ENCODE peak calls at places on chromosomes 12 and 14, in six cellular contexts. J is heart right ventricle, B is upper lobe of right lung, R is neural progenitor cell, C is GM23248, O is SK-N-SH. Q is an unnamed sample.

GRCh38 chr12:115375188-115375991 is 691.4 kb upstream of the TBX3 start:
- DNase-seq in J (no peak), B (no peak), R (no peak), C (peak; percentile 75), O (no peak), Q (peak; percentile 71)

GRCh38 chr12:49091836-49092085 is 2.8 kb downstream of the DHH start:
- DNase-seq in J (no peak), B (no peak), R (no peak), C (no peak), O (no peak), Q (no peak)

GRCh38 chr12:81296556-81297305 is 218.9 kb downstream of the ACSS3 start:
- DNase-seq in J (no peak), B (no peak), R (no peak), C (peak; percentile 56), O (no peak), Q (peak; percentile 44)

GRCh38 chr14:29821665-29822429 is 105.8 kb downstream of the PRKD1 start:
- DNase-seq in J (no peak), B (no peak), R (no peak), C (no peak), O (no peak), Q (no peak)

GRCh38 chr12:102461501-102461900 is 18.9 kb downstream of the IGF1 start:
- DNase-seq in J (no peak), B (no peak), R (no peak), C (no peak), O (no peak), Q (no peak)

GRCh38 chr14:97539389-97539786 is 742.2 kb downstream of the VRK1 start:
- DNase-seq in J (no peak), B (no peak), R (no peak), C (no peak), O (no peak), Q (no peak)

GRCh38 chr12:49550853-49551252 is 12.0 kb downstream of the KCNH3 start:
- DNase-seq in J (no peak), B (no peak), R (no peak), C (no peak), O (peak; percentile 16), Q (no peak)

GRCh38 chr14:58298880-58299664 is 717 bp downstream of the ARID4A start:
- DNase-seq in J (peak; percentile 42), B (peak; percentile 74), R (peak; percentile 69), C (peak; percentile 55), O (peak; percentile 78), Q (peak; percentile 44)

GRCh38 chr14:101480747-101481530 is 80.4 kb upstream of the DIO3 start:
- DNase-seq in J (no peak), B (peak; percentile 58), R (no peak), C (no peak), O (no peak), Q (peak; percentile 70)

GRCh38 chr12:4819654-4820053 is 90.1 kb upstream of the KCNA1 start:
- DNase-seq in J (no peak), B (no peak), R (no peak), C (peak; percentile 82), O (no peak), Q (no peak)

GRCh38 chr12:108980831-108981618 is 39.8 kb downstream of the SVOP start:
- DNase-seq in J (peak; percentile 22), B (no peak), R (no peak), C (peak; percentile 50), O (no peak), Q (peak; percentile 89)

GRCh38 chr14:35155962-35156361 is 33.6 kb downstream of the PRORP start:
- DNase-seq in J (no peak), B (no peak), R (no peak), C (peak; percentile 40), O (peak; percentile 21), Q (peak; percentile 65)

GRCh38 chr12:122275459-122275858 is 9.2 kb upstream of the VPS33A start:
- DNase-seq in J (no peak), B (no peak), R (no peak), C (no peak), O (no peak), Q (no peak)

GRCh38 chr12:122282066-122282465 is 15.8 kb upstream of the VPS33A start:
- DNase-seq in J (no peak), B (no peak), R (peak; percentile 48), C (peak; percentile 84), O (no peak), Q (no peak)

GRCh38 chr12:122276242-122276641 is 9.9 kb upstream of the VPS33A start:
- DNase-seq in J (no peak), B (no peak), R (no peak), C (no peak), O (no peak), Q (no peak)
- H3K4me1 ChIP-seq in J (no peaks in the 10 kb centered on the region), B (no peaks in the 10 kb centered on the region), R (no peaks in the 10 kb centered on the region), C (no peaks in the 10 kb centered on the region), O (no peaks in the 10 kb centered on the region), Q (peaks cover 10% of the 10 kb centered on the region)

GRCh38 chr12:3511760-3512159 is 20.8 kb downstream of the PRMT8 start:
- DNase-seq in J (no peak), B (no peak), R (no peak), C (no peak), O (no peak), Q (no peak)
- H3K27me3 ChIP-seq in J (no peaks in the 10 kb centered on the region), B (peaks cover 10% of the 10 kb centered on the region), R (no peaks in the 10 kb centered on the region), C (peaks cover 28% of the 10 kb centered on the region), O (no peaks in the 10 kb centered on the region), Q (no peaks in the 10 kb centered on the region)

GRCh38 chr12:118835911-118836310 is 145.4 kb upstream of the SRRM4 start:
- DNase-seq in J (no peak), B (no peak), R (no peak), C (no peak), O (no peak), Q (no peak)

GRCh38 chr12:118827047-118827446 is 154.3 kb upstream of the SRRM4 start:
- DNase-seq in J (no peak), B (no peak), R (no peak), C (no peak), O (no peak), Q (no peak)

GRCh38 chr12:118830251-118830650 is 151.1 kb upstream of the SRRM4 start:
- DNase-seq in J (no peak), B (no peak), R (no peak), C (no peak), O (no peak), Q (no peak)
- H3K4me1 ChIP-seq in J (no peaks in the 10 kb centered on the region), B (no peaks in the 10 kb centered on the region), R (no peaks in the 10 kb centered on the region), C (no peaks in the 10 kb centered on the region), O (no peaks in the 10 kb centered on the region), Q (no peaks in the 10 kb centered on the region)

DNA sequence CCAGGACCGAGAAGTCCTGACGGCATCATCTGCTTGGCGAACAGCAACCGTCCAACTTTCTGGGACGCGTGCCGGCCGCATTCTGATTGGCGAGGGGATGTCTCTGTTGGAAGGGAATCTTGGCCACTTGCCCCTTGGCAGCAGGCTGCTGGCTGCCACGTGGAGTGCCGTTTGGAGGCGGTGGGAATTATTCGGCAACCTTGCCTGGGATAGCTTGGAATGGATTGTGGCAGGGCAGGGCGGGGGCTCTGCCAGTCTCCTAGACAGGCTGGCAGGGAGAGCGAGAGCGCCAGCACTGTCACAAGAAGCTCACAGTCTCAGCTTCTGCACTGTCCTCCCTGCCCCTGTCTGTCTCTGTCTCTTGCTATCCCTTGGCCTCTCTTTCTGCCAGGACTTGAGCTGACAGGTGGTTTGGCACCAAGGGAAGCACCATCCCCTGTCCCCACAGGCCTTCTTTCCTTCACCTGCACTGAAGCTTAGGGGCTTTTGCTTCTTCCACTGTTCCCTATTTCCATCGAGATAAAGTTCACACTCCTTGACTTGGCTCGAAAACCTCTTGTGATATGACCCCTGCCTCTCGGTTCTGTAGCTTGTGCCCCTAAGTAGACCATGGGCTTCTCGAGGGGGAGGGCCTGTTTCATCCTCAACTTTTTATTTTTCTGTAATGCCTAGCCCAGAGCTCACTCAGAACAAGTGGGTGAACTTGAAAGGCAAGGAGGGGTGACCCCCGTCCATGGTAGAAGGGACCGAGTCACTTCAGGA is 201.9 kb downstream of the PHETA1 start:
- DNase-seq in J (peak; percentile 68), B (no peak), R (no peak), C (no peak), O (no peak), Q (peak; percentile 52)
- H3K27me3 ChIP-seq in J (no peaks in the 10 kb centered on the region), B (peaks cover 11% of the 10 kb centered on the region), R (no peaks in the 10 kb centered on the region), C (peaks cover 8% of the 10 kb centered on the region), O (no peaks in the 10 kb centered on the region), Q (no peaks in the 10 kb centered on the region)